ENCODE peak calls at places on chromosome 15, in four cellular contexts. Y, F, V and N are unnamed samples.

GRCh38 chr15:88913017-88913849 is at the start of gene MFGE8:
- DNase-seq in Y (peak; percentile 78), F (peak; percentile 77), V (peak; percentile 80), N (no peak)

GRCh38 chr15:78415284-78415683 is 22.7 kb upstream of the IREB2 start:
- DNase-seq in F (peak; percentile 47), V (no peak), Y (no peak), N (no peak)

GRCh38 chr15:101489633-101490407 is at the start of gene PCSK6:
- DNase-seq in Y (peak; percentile 52), V (no peak), F (peak; percentile 28), N (no peak)

GRCh38 chr15:77654975-77655374 is 22.3 kb upstream of the LINGO1 start:
- DNase-seq in V (no peak), Y (peak; percentile 66), F (no peak), N (no peak)

GRCh38 chr15:28995193-28995592 is 109.4 kb downstream of the APBA2 start:
- DNase-seq in F (no peak), Y (no peak), V (no peak), N (no peak)

GRCh38 chr15:31082771-31083393 is 18.6 kb downstream of the TRPM1 start:
- DNase-seq in V (no peak), F (no peak), Y (peak; percentile 50), N (peak; percentile 56)

GRCh38 chr15:97504031-97504430 is 456.5 kb upstream of the ARRDC4 start:
- DNase-seq in V (no peak), Y (no peak), F (peak; percentile 88), N (no peak)

GRCh38 chr15:66862111-66862815 is 160.2 kb downstream of the SMAD6 start:
- DNase-seq in V (no peak), F (no peak), Y (peak; percentile 14), N (peak; percentile 40)

GRCh38 chr15:67843571-67844387 is 3.9 kb upstream of the RNU6-1 start:
- DNase-seq in F (peak; percentile 88), Y (no peak), V (peak; percentile 80), N (no peak)

GRCh38 chr15:22893081-22893480 is 54.6 kb downstream of the NIPA2 start:
- DNase-seq in F (no peak), V (no peak), Y (no peak), N (no peak)

GRCh38 chr15:94232107-94232506 is 746 bp downstream of the MCTP2 start:
- DNase-seq in V (no peak), Y (no peak), F (no peak), N (no peak)

GRCh38 chr15:84402856-84403608 is 167.5 kb downstream of the GOLGA6L4 start:
- DNase-seq in V (no peak), F (no peak), Y (peak; percentile 10), N (peak; percentile 74)

GRCh38 chr15:66294157-66294931 is 976 bp downstream of the DIS3L start:
- DNase-seq in F (peak; percentile 83), V (no peak), Y (peak; percentile 66), N (no peak)

GRCh38 chr15:101617390-101617965 is 34.7 kb downstream of the TM2D3 start:
- DNase-seq in V (no peak), F (peak; percentile 66), Y (no peak), N (no peak)

GRCh38 chr15:48712546-48712945 is 67.0 kb upstream of the FBN1 start:
- DNase-seq in F (no peak), Y (no peak), V (no peak), N (no peak)

GRCh38 chr15:90009301-90010063 is 8.4 kb downstream of the ZNF710 start:
- DNase-seq in V (no peak), F (no peak), Y (no peak), N (no peak)

GRCh38 chr15:62457100-62457499 is 292.0 kb upstream of the C2CD4B start:
- DNase-seq in Y (no peak), V (no peak), F (no peak), N (no peak)

GRCh38 chr15:78365931-78366330 is 25.8 kb downstream of the CRABP1 start:
- DNase-seq in V (no peak), Y (peak; percentile 72), F (peak; percentile 8), N (no peak)

GRCh38 chr15:74337146-74337545 is 30.3 kb downstream of the CYP11A1 start:
- DNase-seq in Y (no peak), V (no peak), F (no peak), N (no peak)

GRCh38 chr15:53522878-53523455 is 236.5 kb downstream of the WDR72 start:
- DNase-seq in F (no peak), Y (no peak), V (no peak), N (no peak)

GRCh38 chr15:62059818-62060115 is 480 bp downstream of the VPS13C start:
- DNase-seq in V (peak; percentile 32), F (peak; percentile 53), Y (peak; percentile 74), N (no peak)

GRCh38 chr15:25182736-25183445 is 228.1 kb downstream of the SNRPN start:
- DNase-seq in F (no peak), V (peak; percentile 6), Y (no peak), N (no peak)

GRCh38 chr15:101371519-101371918 is 76.5 kb upstream of the SNRPA1 start:
- DNase-seq in V (no peak), F (no peak), Y (no peak), N (no peak)

GRCh38 chr15:97991972-97992541 is 31.6 kb downstream of the ARRDC4 start:
- DNase-seq in F (no peak), V (no peak), Y (no peak), N (no peak)

GRCh38 chr15:88918738-88919137 is 5.6 kb upstream of the MFGE8 start:
- DNase-seq in F (peak; percentile 98), Y (no peak), V (peak; percentile 78), N (no peak)

GRCh38 chr15:48318131-48318530 is 13.1 kb upstream of the DUT start:
- DNase-seq in V (no peak), F (no peak), Y (no peak), N (no peak)

DNA sequence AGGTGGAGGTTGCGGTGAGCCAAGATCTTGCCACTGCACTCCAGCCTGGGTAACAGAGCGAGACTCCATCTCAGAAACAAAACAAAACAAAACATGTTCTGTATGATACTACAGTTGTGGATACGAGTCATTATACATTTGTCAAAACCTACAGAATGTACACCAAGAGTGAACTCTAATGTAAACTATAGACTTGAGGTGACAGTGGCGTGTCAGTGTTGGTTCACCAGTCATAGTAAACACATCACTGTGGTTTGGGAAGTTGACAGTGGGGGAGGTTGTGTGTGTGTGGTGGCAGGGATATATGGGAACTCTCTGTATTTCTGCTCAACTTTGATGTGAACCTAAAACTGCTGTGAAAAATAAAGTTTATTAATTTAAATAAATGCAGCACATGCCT is 33.0 kb upstream of the GNB5 start:
- DNase-seq in F (no peak), Y (no peak), V (no peak), N (no peak)
- H3K4me1 ChIP-seq in F (no peaks in the 10 kb centered on the region), Y (no peaks in the 10 kb centered on the region), V (no peaks in the 10 kb centered on the region), N (no peaks in the 10 kb centered on the region)

GRCh38 chr15:50064674-50065073 is 54.4 kb downstream of the ATP8B4 start:
- DNase-seq in V (no peak), F (no peak), Y (no peak), N (no peak)

GRCh38 chr15:50058231-50058630 is 60.8 kb downstream of the ATP8B4 start:
- DNase-seq in V (no peak), F (peak; percentile 74), Y (no peak), N (no peak)

GRCh38 chr15:50055333-50056278 is 63.4 kb downstream of the ATP8B4 start:
- DNase-seq in Y (no peak), F (peak; percentile 97), V (no peak), N (no peak)

GRCh38 chr15:50059203-50059772 is 59.7 kb downstream of the ATP8B4 start:
- DNase-seq in F (no peak), V (no peak), Y (no peak), N (no peak)

GRCh38 chr15:50059883-50060282 is 59.1 kb downstream of the ATP8B4 start:
- DNase-seq in V (no peak), F (no peak), Y (no peak), N (no peak)
- TF ChIP-seq CTCF in V (no peak), F (no peak), Y (no peak), N (no peak)

DNA sequence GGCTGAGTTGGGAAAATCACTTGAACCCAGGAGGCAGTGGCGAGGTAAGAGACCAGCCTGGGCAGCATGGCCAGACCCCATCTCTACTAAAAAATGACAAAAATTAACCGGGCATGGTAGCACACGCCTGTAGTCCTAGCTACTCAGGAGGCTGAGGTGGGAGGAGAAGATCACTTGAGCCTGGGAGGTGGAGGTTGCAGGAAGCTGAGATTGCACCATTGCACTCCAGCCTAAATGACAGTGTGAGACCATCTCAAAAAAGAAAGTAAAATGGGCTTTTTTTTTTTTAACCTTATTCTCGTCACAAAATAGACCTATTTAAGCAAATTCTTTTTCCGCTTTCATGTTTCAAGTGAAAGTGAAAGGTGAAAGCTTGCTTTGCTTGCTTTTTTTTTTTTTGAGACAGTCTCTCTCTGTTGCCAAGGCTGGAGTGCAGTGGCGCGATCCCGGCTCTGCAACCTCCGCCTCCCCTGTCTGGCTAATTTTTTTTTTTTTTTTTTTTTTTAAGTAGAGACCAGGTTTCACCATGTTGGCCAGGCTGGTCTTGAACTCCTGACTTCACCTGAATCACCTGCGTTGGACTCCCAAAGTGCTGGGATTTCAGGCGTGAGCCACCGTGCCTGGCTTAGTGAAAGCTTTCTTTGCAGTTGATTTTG is 3.6 kb downstream of the PDIA3 start:
- DNase-seq in F (peak; percentile 10), V (no peak), Y (no peak), N (no peak)
- H3K4me3 ChIP-seq in F (no peak overlapping the region), V (no peak overlapping the region), Y (no peak overlapping the region), N (peak overlapping the region; percentile 3)

GRCh38 chr15:44426975-44427755 is at the start of gene CTDSPL2:
- DNase-seq in F (peak; percentile 100), V (peak; percentile 98), Y (peak; percentile 98), N (peak; percentile 97)

GRCh38 chr15:44427756-44428724 is 611 bp downstream of the CTDSPL2 start:
- DNase-seq in Y (peak; percentile 70), F (peak; percentile 71), V (no peak), N (no peak)
- H3K4me1 ChIP-seq in Y (peaks cover 14% of the 10 kb centered on the region), F (peaks cover 8% of the 10 kb centered on the region), V (peaks cover 17% of the 10 kb centered on the region), N (peaks cover 38% of the 10 kb centered on the region)

GRCh38 chr15:40336129-40337122 is 4.3 kb downstream of the CCDC9B start:
- DNase-seq in V (no peak), Y (peak; percentile 28), F (no peak), N (no peak)
- TF ChIP-seq CTCF in V (no peak), Y (no peak), F (no peak), N (no peak)

GRCh38 chr15:60605879-60606304 is 127.0 kb upstream of the ICE2 start:
- DNase-seq in Y (no peak), V (no peak), F (peak; percentile 82), N (no peak)
- H3K4me3 ChIP-seq in Y (no peak overlapping the region), V (no peak overlapping the region), F (no peak overlapping the region), N (no peak overlapping the region)

GRCh38 chr15:34810455-34811146 is 15.3 kb upstream of the ACTC1 start:
- DNase-seq in V (no peak), F (peak; percentile 76), Y (no peak), N (no peak)
- H3K4me1 ChIP-seq in V (no peaks in the 10 kb centered on the region), F (peaks cover 24% of the 10 kb centered on the region), Y (no peaks in the 10 kb centered on the region), N (no peaks in the 10 kb centered on the region)

GRCh38 chr15:99909914-99910313 is 176.7 kb upstream of the LYSMD4 start:
- DNase-seq in V (no peak), Y (no peak), F (peak; percentile 15), N (no peak)
- TF ChIP-seq CTCF in V (no peak), Y (no peak), F (peak; percentile 27), N (no peak)